ENCODE peak calls at places on chromosomes 5 and 9, in five cellular contexts. E is HuH-7.5, D is epithelial cell of esophagus, G is COR-L47, F is left colon. Z is an unnamed sample.

GRCh38 chr5:139689631-139690384 is 41.7 kb downstream of the CXXC5 start:
- DNase-seq in E (no peak), D (peak; percentile 42), G (peak; percentile 54), F (no peak), Z (no peak)

GRCh38 chr5:68932830-68933434 is 160.9 kb upstream of the SLC30A5 start:
- DNase-seq in E (no peak), D (peak; percentile 8), G (peak; percentile 21), F (no peak), Z (no peak)

GRCh38 chr9:94443039-94443722 is 111.7 kb upstream of the PCAT7 start:
- DNase-seq in E (no peak), D (peak; percentile 61), G (no peak), F (no peak), Z (no peak)

GRCh38 chr5:139668924-139669680 is 21.0 kb downstream of the CXXC5 start:
- DNase-seq in E (no peak), D (no peak), G (peak; percentile 65), F (no peak), Z (no peak)

GRCh38 chr5:141849371-141850182 is 28.6 kb downstream of the PCDH1 start:
- DNase-seq in E (peak; percentile 82), D (peak; percentile 85), G (peak; percentile 70), F (peak; percentile 92), Z (peak; percentile 77)

GRCh38 chr5:177453852-177454396 is 7.3 kb downstream of the PRR7 start:
- DNase-seq in E (no peak), D (no peak), G (peak; percentile 68), F (no peak), Z (no peak)

GRCh38 chr5:1916041-1917001 is 33.6 kb upstream of the IRX4 start:
- DNase-seq in E (no peak), D (no peak), G (no peak), F (no peak), Z (no peak)

GRCh38 chr9:128190516-128191405 is 611 bp downstream of the CIZ1 start:
- DNase-seq in E (no peak), D (no peak), G (no peak), F (peak; percentile 41), Z (no peak)

GRCh38 chr5:176388003-176388340 is 426 bp downstream of the NOP16 start:
- DNase-seq in E (no peak), D (no peak), G (no peak), F (no peak), Z (no peak)

GRCh38 chr9:83965350-83966208 is 14.4 kb downstream of the HNRNPK start:
- DNase-seq in E (no peak), D (no peak), G (no peak), F (no peak), Z (no peak)

GRCh38 chr9:123438821-123439220 is 82.8 kb downstream of the CRB2 start:
- DNase-seq in E (no peak), D (no peak), G (no peak), F (no peak), Z (no peak)